ENCODE peak calls at places on chromosomes 16 and 17, in six cellular contexts. M, P, T, O, S and F are unnamed samples.

GRCh38 chr16:83935005-83935857 is 17.8 kb upstream of the OSGIN1 start:
- DNase-seq in T (no peak), S (no peak), P (no peak), O (no peak), M (no peak), F (no peak)

GRCh38 chr17:57109393-57110151 is 24.5 kb downstream of the AKAP1 start:
- DNase-seq in P (no peak), O (peak), M (no peak), T (peak), S (no peak), F (no peak)

GRCh38 chr17:61443475-61443882 is 8.7 kb upstream of the TBX4 start:
- DNase-seq in T (no peak), S (no peak), O (no peak), P (no peak), M (no peak), F (no peak)

GRCh38 chr16:86391987-86392386 is 118.3 kb upstream of the FOXF1 start:
- DNase-seq in P (no peak), M (peak), T (peak), O (no peak), S (peak), F (no peak)

GRCh38 chr16:27428035-27428785 is 26.2 kb downstream of the IL21R start:
- DNase-seq in S (no peak), T (no peak), M (no peak), O (no peak), P (peak), F (no peak)

GRCh38 chr17:19369846-19370492 is 7.4 kb upstream of the B9D1 start:
- DNase-seq in S (no peak), T (peak), P (no peak), M (no peak), O (no peak), F (no peak)

GRCh38 chr16:66311306-66311705 is 55.2 kb upstream of the CDH5 start:
- DNase-seq in S (no peak), M (no peak), T (no peak), P (no peak), O (no peak), F (no peak)

GRCh38 chr17:69716571-69716970 is 302.1 kb downstream of the MAP2K6 start:
- DNase-seq in M (peak), O (no peak), P (no peak), S (peak), T (no peak), F (no peak)

GRCh38 chr16:67926181-67926742 is 5.4 kb downstream of the CTRL start:
- DNase-seq in T (peak), M (peak), S (peak), O (peak), P (peak), F (no peak)

GRCh38 chr16:20181386-20181785 is 107.7 kb upstream of the GPR139 start:
- DNase-seq in S (no peak), P (no peak), M (no peak), T (no peak), O (no peak), F (no peak)

GRCh38 chr17:4006165-4006589 is 41.9 kb upstream of the ATP2A3 start:
- DNase-seq in O (no peak), M (no peak), P (peak), T (no peak), S (no peak), F (no peak)

GRCh38 chr17:60249517-60249826 is 99.7 kb downstream of the CA4 start:
- DNase-seq in O (no peak), S (peak), T (peak), P (no peak), M (no peak), F (no peak)

GRCh38 chr17:45948881-45949624 is 50.0 kb upstream of the STH start:
- DNase-seq in P (peak), M (peak), O (peak), S (peak), T (peak), F (peak)

GRCh38 chr17:66304304-66305174 is 2.1 kb downstream of the PRKCA start:
- DNase-seq in M (no peak), P (no peak), O (no peak), T (peak), S (peak), F (no peak)

GRCh38 chr16:67252806-67253497 is 4.2 kb downstream of the SLC9A5 start:
- DNase-seq in S (no peak), T (no peak), M (no peak), O (peak), P (no peak), F (no peak)

GRCh38 chr17:3565143-3565542 is 7.5 kb upstream of the TRPV3 start:
- DNase-seq in S (no peak), P (no peak), M (no peak), O (no peak), T (no peak), F (no peak)

GRCh38 chr17:59893617-59894100 is 738 bp downstream of the RPS6KB1 start:
- DNase-seq in S (peak), P (peak), T (peak), O (no peak), M (peak), F (peak)

GRCh38 chr17:51585514-51586104 is 325.3 kb downstream of the UTP18 start:
- DNase-seq in M (no peak), S (no peak), T (no peak), P (no peak), O (no peak), F (no peak)

GRCh38 chr17:40605301-40605700 is 40.0 kb upstream of the CCR7 start:
- DNase-seq in T (no peak), O (no peak), S (no peak), M (no peak), P (no peak), F (no peak)

GRCh38 chr16:49961087-49961486 is 63.9 kb upstream of the CNEP1R1 start:
- DNase-seq in T (peak), P (no peak), O (no peak), S (peak), M (no peak), F (no peak)

GRCh38 chr17:29846298-29846697 is 83.7 kb downstream of the SSH2 start:
- DNase-seq in T (no peak), P (no peak), O (no peak), M (no peak), S (no peak), F (no peak)

GRCh38 chr17:41284546-41284945 is 9.0 kb downstream of the KRTAP9-7 start:
- DNase-seq in O (no peak), P (no peak), S (no peak), M (no peak), T (no peak), F (peak)

GRCh38 chr16:15553313-15554088 is 89.5 kb downstream of the MARF1 start:
- DNase-seq in P (no peak), T (peak), S (no peak), M (peak), O (no peak), F (no peak)

GRCh38 chr17:70105641-70106040 is 30.6 kb downstream of the KCNJ16 start:
- DNase-seq in O (no peak), S (no peak), M (no peak), T (no peak), P (no peak), F (no peak)

GRCh38 chr16:72241930-72242329 is 70.0 kb upstream of the PMFBP1 start:
- DNase-seq in S (peak), P (no peak), O (no peak), M (peak), T (peak), F (peak)

GRCh38 chr16:81728435-81728834 is 50.7 kb upstream of the PLCG2 start:
- DNase-seq in S (no peak), P (no peak), M (no peak), T (no peak), O (no peak), F (no peak)

GRCh38 chr17:59753522-59754467 is 46.3 kb downstream of the VMP1 start:
- DNase-seq in T (peak), P (no peak), M (peak), O (no peak), S (peak), F (peak)

GRCh38 chr17:17886253-17886652 is 49.5 kb upstream of the SREBF1 start:
- DNase-seq in P (no peak), S (no peak), T (no peak), O (peak), M (no peak), F (no peak)

GRCh38 chr17:37541880-37542675 is 52.4 kb downstream of the DUSP14 start:
- DNase-seq in O (no peak), P (no peak), S (peak), M (peak), T (peak), F (no peak)

GRCh38 chr16:24853830-24854229 is 8.1 kb downstream of the SLC5A11 start:
- DNase-seq in O (no peak), P (no peak), S (peak), M (peak), T (peak), F (no peak)

GRCh38 chr16:12458591-12459400 is 344.9 kb downstream of the CPPED1 start:
- DNase-seq in P (no peak), S (no peak), T (no peak), O (peak), M (no peak), F (peak)

GRCh38 chr17:30954046-30954805 is 16.6 kb upstream of the RNF135 start:
- DNase-seq in S (no peak), T (peak), P (no peak), M (no peak), O (no peak), F (no peak)

GRCh38 chr16:89044394-89045180 is 49.1 kb upstream of the ACSF3 start:
- DNase-seq in M (no peak), P (no peak), S (no peak), O (no peak), T (no peak), F (no peak)

GRCh38 chr16:67451061-67451703 is 20.3 kb downstream of the HSD11B2 start:
- DNase-seq in P (no peak), M (no peak), O (no peak), T (no peak), S (no peak), F (no peak)

GRCh38 chr16:11990672-11991390 is 14.3 kb downstream of the SNX29 start:
- DNase-seq in M (no peak), P (no peak), T (no peak), O (no peak), S (no peak), F (no peak)

GRCh38 chr16:2785101-2785991 is 2.0 kb downstream of the PRSS33 start:
- DNase-seq in M (no peak), O (no peak), S (no peak), T (no peak), P (peak), F (no peak)

GRCh38 chr17:58507123-58507634 is 7.3 kb downstream of the MTMR4 start:
- DNase-seq in P (no peak), M (peak), S (peak), T (peak), O (no peak), F (no peak)

GRCh38 chr17:34364741-34365140 is 1.7 kb upstream of the CCL1 start:
- DNase-seq in M (no peak), P (no peak), T (no peak), S (no peak), O (no peak), F (no peak)
- TF ChIP-seq CTCF in M (no peak), P (no peak), T (no peak), S (no peak), O (no peak), F (no peak)

GRCh38 chr17:65228734-65229390 is 91.7 kb downstream of the RGS9 start:
- DNase-seq in M (peak), P (no peak), O (no peak), S (peak), T (peak), F (peak)
- TF ChIP-seq CTCF in M (no peak), P (no peak), O (no peak), S (no peak), T (no peak), F (no peak)

DNA sequence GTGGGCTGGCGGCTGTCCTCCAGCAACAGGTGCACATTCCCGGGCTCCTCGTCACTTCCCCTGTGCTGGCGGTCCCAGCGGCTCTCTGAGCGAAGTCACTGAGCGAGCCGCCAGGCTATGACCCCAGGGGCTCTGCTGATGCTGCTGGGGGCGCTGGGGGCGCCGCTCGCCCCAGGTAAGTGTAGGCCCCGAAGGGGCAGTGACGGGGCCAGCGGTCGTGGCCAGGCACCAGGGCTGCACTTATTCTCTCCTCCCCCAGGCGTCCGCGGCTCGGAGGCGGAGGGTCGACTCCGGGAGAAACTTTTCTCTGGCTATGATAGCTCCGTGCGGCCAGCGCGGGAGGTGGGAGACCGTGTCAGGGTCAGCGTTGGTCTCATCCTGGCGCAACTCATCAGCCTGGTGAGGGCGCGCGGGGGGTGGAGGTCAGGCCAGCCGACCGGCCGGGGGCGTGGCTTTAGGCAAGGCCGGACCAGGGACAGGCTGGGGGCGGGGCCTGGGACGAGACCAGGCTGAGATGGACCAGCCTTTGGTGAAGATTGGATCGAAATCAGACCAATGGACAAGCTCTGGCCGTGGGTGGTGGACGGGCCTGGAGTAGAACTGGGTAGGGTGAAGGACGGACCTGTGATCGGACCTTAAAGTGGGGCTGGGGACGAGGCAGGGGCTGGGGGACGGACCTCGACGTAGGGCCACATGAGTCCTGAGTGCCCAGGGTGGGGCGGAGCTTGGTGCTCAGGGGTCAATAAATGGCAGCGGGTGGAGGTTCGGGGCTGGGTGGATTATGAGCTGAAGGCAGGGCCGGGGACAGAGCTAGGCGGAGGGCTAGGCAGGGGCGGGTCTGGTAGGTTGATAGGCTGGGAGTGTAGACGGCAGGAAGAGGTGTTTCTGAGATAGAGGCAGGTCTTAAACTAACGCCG is at the start of gene CHRNB1:
- DNase-seq in M (peak), P (peak), O (peak), S (peak), T (peak), F (peak)
- TF ChIP-seq CTCF in M (no peak), P (peak), O (peak), S (no peak), T (no peak), F (no peak)

DNA sequence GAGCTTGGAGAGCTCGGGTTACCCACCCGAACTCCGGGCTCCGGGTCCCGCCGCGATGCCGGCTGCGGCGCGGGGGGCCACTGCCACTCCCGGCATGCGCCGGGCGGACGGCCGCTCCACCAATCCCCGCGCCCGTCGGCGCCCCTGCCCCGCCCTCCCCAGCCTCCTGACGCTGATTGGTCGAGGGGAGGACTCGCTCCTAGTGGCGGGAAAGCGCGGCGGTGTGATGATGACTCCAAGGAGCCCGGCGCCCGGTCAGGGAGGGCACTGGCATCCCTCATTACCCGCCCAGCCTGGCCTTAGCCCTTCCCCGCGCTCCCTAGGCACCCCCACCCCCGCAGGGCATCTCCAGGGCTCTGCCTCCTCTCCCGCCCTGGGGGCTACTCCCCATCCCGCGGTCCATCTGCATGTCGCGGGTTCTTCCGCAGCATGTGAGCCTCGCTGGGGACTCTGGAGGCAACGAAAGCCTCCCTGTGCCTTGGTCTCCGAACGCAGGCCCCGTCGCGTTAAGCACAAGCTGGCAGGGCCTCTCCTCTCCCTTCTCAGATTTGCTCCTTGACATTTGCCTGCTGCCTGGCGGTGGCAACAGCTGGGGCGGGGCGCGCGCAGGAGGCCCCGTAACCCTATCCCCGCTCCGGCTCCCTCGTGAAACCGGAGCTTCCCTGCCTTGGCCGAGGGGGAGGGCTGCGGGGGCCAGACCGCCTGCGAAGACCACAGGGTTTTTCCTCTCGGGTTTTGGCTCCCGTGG is 1.7 kb downstream of the ATP2A1 start:
- DNase-seq in O (peak), T (peak), S (peak), M (peak), P (peak), F (peak)
- TF ChIP-seq CTCF in O (no peak), T (no peak), S (no peak), M (no peak), P (no peak), F (no peak)

DNA sequence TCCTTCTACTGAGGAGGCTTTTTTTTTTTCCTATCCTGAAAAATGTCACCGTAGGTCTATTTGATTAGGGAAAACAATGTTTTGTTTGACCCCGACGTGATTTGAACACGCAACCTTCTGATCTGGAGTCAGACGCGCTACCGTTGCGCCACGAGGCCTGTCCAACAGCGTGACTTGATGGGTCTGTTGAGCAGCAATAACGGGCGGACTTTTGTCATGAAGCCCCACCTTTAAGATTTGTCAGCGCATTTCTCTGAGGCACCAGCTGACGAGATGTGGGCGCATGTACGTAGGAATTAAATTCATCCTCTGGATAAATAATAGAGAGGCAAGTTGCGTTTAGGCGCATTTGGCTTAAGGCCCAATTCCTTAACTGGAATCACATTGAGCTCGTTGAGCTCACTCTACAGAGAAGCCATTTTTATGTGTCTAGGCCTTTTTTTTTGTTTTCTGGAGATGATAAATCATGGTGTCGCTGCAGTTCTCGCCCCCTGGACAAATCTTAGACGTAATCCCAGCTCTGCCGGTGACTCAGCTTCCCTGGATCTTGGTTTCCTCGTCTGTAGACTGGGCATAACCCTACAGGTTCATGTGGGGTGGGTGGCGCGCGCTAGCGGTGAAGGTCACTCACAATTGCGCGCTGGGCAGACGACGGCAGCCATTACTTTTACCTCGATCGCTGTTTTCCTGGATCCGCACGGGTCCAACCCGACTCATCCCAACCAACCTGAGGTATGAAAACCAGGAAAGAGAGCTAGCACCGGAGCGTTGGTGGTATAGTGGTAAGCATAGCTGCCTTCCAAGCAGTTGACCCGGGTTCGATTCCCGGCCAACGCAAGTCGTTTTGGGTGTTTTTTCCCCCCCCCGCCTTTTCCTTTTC is 10.6 kb upstream of the AURKB start:
- DNase-seq in O (peak), P (peak), S (peak), T (peak), M (peak), F (peak)
- TF ChIP-seq CTCF in O (no peak), P (no peak), S (no peak), T (no peak), M (no peak), F (no peak)

DNA sequence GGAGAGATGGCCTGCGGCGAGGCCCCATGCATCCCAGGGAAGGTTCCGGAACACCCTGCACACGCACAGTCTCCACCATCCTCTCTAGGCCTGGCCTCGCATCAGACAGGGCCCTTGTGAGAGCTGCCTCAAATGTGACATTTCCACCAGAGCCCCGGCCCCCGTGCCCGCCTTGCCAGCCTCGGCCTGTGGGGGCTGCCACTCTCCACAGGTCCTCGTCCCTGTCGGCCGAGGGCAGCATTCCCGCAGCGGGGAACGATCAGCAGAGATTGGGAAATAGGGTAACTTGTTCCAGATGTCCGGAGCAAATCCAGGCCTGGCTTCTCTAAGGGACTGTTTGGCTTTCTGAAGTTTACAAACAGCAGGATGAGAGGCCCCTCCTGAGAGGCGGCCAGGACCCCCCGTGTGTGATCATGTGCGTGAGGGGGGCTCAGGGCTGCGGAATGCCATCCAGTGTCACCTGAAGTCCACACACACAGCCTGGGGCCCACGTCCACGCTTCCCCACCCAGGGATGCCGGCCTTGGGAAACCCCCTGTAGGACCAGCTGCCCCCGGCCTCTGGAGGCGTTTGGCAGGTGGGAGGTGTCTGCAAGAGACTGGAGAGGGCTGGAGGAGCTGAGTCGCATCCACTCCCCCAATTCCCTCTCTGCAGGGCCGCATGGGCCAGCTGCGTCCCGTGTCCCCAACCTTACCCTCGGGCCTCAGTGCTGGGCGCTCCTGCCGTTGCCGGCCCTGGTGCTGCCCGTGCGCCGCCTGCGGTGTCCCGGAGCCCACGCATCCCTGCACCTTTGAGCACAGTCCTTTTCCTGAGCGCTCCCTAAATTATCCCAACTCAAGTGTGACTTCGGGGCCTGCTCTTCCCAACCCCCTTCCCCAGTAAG is 70.4 kb downstream of the ZDHHC7 start:
- DNase-seq in O (peak), M (peak), T (no peak), S (no peak), P (no peak), F (no peak)
- TF ChIP-seq CTCF in O (no peak), M (peak), T (no peak), S (no peak), P (no peak), F (no peak)

GRCh38 chr16:58756650-58757332 is 22.7 kb upstream of the GOT2 start:
- DNase-seq in M (no peak), S (no peak), P (no peak), O (no peak), T (no peak), F (no peak)
- TF ChIP-seq CTCF in M (no peak), S (no peak), P (no peak), O (no peak), T (no peak), F (no peak)